ENCODE peak calls at places on chromosome 15, in seven cellular contexts. H is LoVo, W is NCI-H1694 treated with DMSO at 0.1 percent for 48 hours, O is stromal cell of bone marrow, C is G401, S is OCI-LY7, I is SK-N-MC. N is an unnamed sample.

GRCh38 chr15:101455291-101455916 is 34.1 kb downstream of the PCSK6 start:
- DNase-seq in H (no peak), W (no peak), O (no peak), C (peak), S (no peak), I (no peak), N (no peak)

GRCh38 chr15:90591524-90591923 is 61.8 kb downstream of the CRTC3 start:
- DNase-seq in H (no peak), W (no peak), O (no peak), C (no peak), S (no peak), I (no peak), N (no peak)

GRCh38 chr15:84082739-84083138 is 152.8 kb upstream of the GOLGA6L4 start:
- DNase-seq in H (no peak), W (no peak), O (no peak), C (no peak), S (no peak), I (no peak), N (no peak)

GRCh38 chr15:88654430-88655102 is 15.8 kb downstream of the ISG20 start:
- DNase-seq in H (no peak), W (no peak), O (no peak), C (no peak), S (no peak), I (no peak), N (no peak)

GRCh38 chr15:91283155-91283554 is 183.1 kb downstream of the SV2B start:
- DNase-seq in H (no peak), W (no peak), O (no peak), C (peak), S (no peak), I (no peak), N (no peak)

GRCh38 chr15:74594455-74594854 is 21.2 kb upstream of the CLK3 start:
- DNase-seq in H (no peak), W (no peak), O (no peak), C (no peak), S (no peak), I (no peak), N (no peak)

GRCh38 chr15:61910839-61911369 is 149.3 kb downstream of the VPS13C start:
- DNase-seq in H (no peak), W (no peak), O (no peak), C (no peak), S (no peak), I (no peak), N (no peak)

GRCh38 chr15:30921781-30922371 is 18.2 kb downstream of the FAN1 start:
- DNase-seq in H (no peak), W (no peak), O (no peak), C (no peak), S (no peak), I (no peak), N (no peak)

GRCh38 chr15:68503791-68504720 is 72.1 kb upstream of the ITGA11 start:
- DNase-seq in H (no peak), W (no peak), O (no peak), C (no peak), S (no peak), I (no peak), N (no peak)

GRCh38 chr15:47331796-47332480 is 385.4 kb upstream of the SEMA6D start:
- DNase-seq in H (no peak), W (no peak), O (peak), C (no peak), S (no peak), I (no peak), N (no peak)

GRCh38 chr15:95262866-95263564 is 1031.7 kb downstream of the MCTP2 start:
- DNase-seq in H (no peak), W (no peak), O (no peak), C (no peak), S (no peak), I (no peak), N (no peak)

GRCh38 chr15:70488002-70488605 is 275.3 kb downstream of the UACA start:
- DNase-seq in H (peak), W (peak), O (no peak), C (peak), S (peak), I (no peak), N (peak)

GRCh38 chr15:44490628-44491027 is 46.3 kb upstream of the EIF3J start:
- DNase-seq in H (no peak), W (no peak), O (no peak), C (no peak), S (no peak), I (no peak), N (no peak)

GRCh38 chr15:57741089-57741488 is 34.6 kb downstream of the POLR2M start:
- DNase-seq in H (no peak), W (no peak), O (no peak), C (no peak), S (no peak), I (no peak), N (no peak)

GRCh38 chr15:34366271-34367043 is 539 bp downstream of the LPCAT4 start:
- DNase-seq in H (peak), W (no peak), O (peak), C (peak), S (peak), I (no peak), N (peak)

GRCh38 chr15:31207246-31207645 is 105.7 kb upstream of the TRPM1 start:
- DNase-seq in H (no peak), W (no peak), O (no peak), C (no peak), S (no peak), I (no peak), N (no peak)

GRCh38 chr15:44157679-44158078 is 37.4 kb downstream of the FRMD5 start:
- DNase-seq in H (peak), W (no peak), O (peak), C (no peak), S (no peak), I (no peak), N (no peak)

GRCh38 chr15:31435891-31436628 is 109.4 kb downstream of the KLF13 start:
- DNase-seq in H (no peak), W (no peak), O (no peak), C (no peak), S (peak), I (no peak), N (no peak)

GRCh38 chr15:79209116-79209515 is 73.4 kb upstream of the ANKRD34C start:
- DNase-seq in H (no peak), W (no peak), O (no peak), C (no peak), S (no peak), I (no peak), N (no peak)

GRCh38 chr15:84981711-84982300 is at the start of gene PDE8A:
- DNase-seq in H (peak), W (no peak), O (no peak), C (no peak), S (peak), I (no peak), N (peak)

GRCh38 chr15:42549052-42549491 is 434 bp downstream of the HAUS2 start:
- DNase-seq in H (peak), W (peak), O (no peak), C (peak), S (peak), I (no peak), N (peak)

GRCh38 chr15:77075528-77075927 is 4.6 kb upstream of the TSPAN3 start:
- DNase-seq in H (peak), W (no peak), O (no peak), C (peak), S (no peak), I (no peak), N (no peak)

GRCh38 chr15:38563723-38564519 is 693 bp downstream of the RASGRP1 start:
- DNase-seq in H (peak), W (peak), O (no peak), C (peak), S (peak), I (no peak), N (peak)

GRCh38 chr15:65434201-65434600 is 11.5 kb upstream of the IGDCC4 start:
- DNase-seq in H (no peak), W (no peak), O (no peak), C (no peak), S (no peak), I (no peak), N (no peak)

GRCh38 chr15:70033529-70034140 is 64.1 kb downstream of the TLE3 start:
- DNase-seq in H (no peak), W (peak), O (no peak), C (no peak), S (no peak), I (no peak), N (no peak)

GRCh38 chr15:41777421-41777973 is 3.2 kb downstream of the MAPKBP1 start:
- DNase-seq in H (no peak), W (no peak), O (no peak), C (no peak), S (no peak), I (no peak), N (no peak)

GRCh38 chr15:74233864-74234597 is 2.1 kb upstream of the CCDC33 start:
- DNase-seq in H (no peak), W (no peak), O (no peak), C (no peak), S (no peak), I (no peak), N (no peak)